ENCODE peak calls at places on chromosomes 7 and 10, in ten cellular contexts. M, W, N, D, S, Y, P, I, L and K are unnamed samples.

GRCh38 chr10:85224366-85224960 is 896.1 kb downstream of the CCSER2 start:
- DNase-seq in W (no peak), S (peak), M (no peak), Y (no peak), P (no peak), L (no peak), I (peak), D (no peak), N (no peak), K (no peak)

GRCh38 chr10:73244866-73245477 is 2.1 kb downstream of the DNAJC9 start:
- DNase-seq in N (no peak), S (no peak), L (no peak), D (no peak), W (no peak), I (no peak), M (peak), Y (no peak), P (no peak), K (no peak)

GRCh38 chr7:1985071-1985470 is 247.7 kb downstream of the MAD1L1 start:
- DNase-seq in L (peak), S (no peak), N (no peak), Y (no peak), I (no peak), D (no peak), W (no peak), M (no peak), P (no peak), K (no peak)

GRCh38 chr10:110530131-110530831 is 32.6 kb downstream of the DUSP5 start:
- DNase-seq in P (peak), M (peak), S (peak), L (no peak), Y (peak), I (no peak), W (peak), D (peak), N (peak), K (no peak)

GRCh38 chr7:36262286-36262685 is 109.2 kb downstream of the EEPD1 start:
- DNase-seq in M (no peak), I (peak), Y (no peak), L (no peak), P (no peak), D (no peak), N (no peak), W (no peak), S (no peak), K (no peak)

GRCh38 chr10:48363617-48364355 is 57.3 kb downstream of the MAPK8 start:
- DNase-seq in W (peak), I (peak), N (peak), L (peak), P (no peak), Y (peak), D (peak), M (peak), S (peak), K (no peak)

GRCh38 chr10:116470768-116471415 is 43.2 kb downstream of the PNLIPRP3 start:
- DNase-seq in Y (no peak), S (no peak), N (peak), I (peak), M (no peak), W (peak), L (no peak), D (no peak), P (no peak), K (no peak)

GRCh38 chr7:117091721-117092120 is 138.4 kb downstream of the ST7 start:
- DNase-seq in D (no peak), P (no peak), N (no peak), M (no peak), I (no peak), W (no peak), Y (no peak), S (no peak), L (no peak), K (no peak)

GRCh38 chr7:139047970-139048369 is 12.1 kb upstream of the ZC3HAV1L start:
- DNase-seq in L (no peak), W (no peak), I (no peak), D (no peak), Y (no peak), N (no peak), S (no peak), P (no peak), M (no peak), K (no peak)

GRCh38 chr10:102752266-102752930 is 8.7 kb downstream of the WBP1L start:
- DNase-seq in D (no peak), N (no peak), I (no peak), P (no peak), M (peak), L (peak), S (no peak), Y (no peak), W (no peak), K (no peak)

GRCh38 chr7:141600607-141601006 is 49.4 kb downstream of the AGK start:
- DNase-seq in S (no peak), P (no peak), M (no peak), I (no peak), N (no peak), D (no peak), W (no peak), Y (no peak), L (no peak), K (no peak)

DNA sequence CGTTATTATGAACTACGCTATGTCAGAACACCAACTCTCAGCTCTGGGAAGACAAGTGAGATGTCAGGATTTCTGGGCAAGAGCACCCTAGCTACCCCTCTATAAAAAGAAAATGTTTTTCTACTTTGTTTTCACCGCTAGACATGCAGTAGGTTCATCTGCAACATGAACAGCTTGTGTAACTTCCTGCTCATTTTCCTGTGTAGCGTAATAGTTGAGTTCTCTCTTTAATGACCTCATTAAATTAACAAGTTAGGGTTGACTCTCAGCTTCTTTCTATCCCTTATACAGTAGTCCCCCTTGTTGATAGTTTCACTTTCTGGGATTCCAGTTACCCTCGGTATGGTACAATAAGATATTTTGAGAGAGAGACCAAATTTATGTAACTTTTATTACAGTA is 329.4 kb upstream of the ZNF32 start:
- DNase-seq in Y (no peak), M (no peak), D (no peak), L (no peak), S (no peak), I (peak), W (no peak), N (no peak), P (no peak), K (no peak)
- TF ChIP-seq CTCF in Y (no peak), M (no peak), D (no peak), L (no peak), S (no peak), I (no peak), W (no peak), N (no peak), P (no peak), K (no peak)

DNA sequence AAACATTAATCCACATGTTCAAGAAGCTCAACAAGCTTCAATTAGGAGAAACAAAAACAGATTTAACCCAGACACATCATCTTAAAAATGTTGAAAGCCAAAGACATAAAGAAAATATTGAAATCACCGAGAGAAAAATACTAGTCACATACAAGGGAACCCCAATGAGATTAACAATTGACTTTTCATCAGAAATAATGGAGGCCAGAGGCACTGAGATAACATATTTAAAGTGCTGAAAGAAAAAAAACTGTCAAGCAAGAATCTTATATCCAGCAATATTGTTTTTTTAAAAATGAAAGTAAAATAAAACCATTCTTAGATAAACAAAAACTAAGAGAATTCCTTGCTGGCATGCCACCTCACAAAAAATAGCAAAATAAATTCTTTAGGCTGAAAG is 28.9 kb downstream of the AOC1 start:
- DNase-seq in M (no peak), I (no peak), P (no peak), L (no peak), D (no peak), W (no peak), N (no peak), Y (no peak), S (no peak), K (no peak)
- TF ChIP-seq CTCF in M (no peak), I (no peak), P (no peak), L (no peak), D (no peak), W (no peak), N (no peak), Y (no peak), S (no peak), K (no peak)

GRCh38 chr10:50937230-50937907 is 51.9 kb upstream of the A1CF start:
- DNase-seq in M (peak), S (no peak), D (no peak), Y (no peak), N (peak), L (no peak), P (no peak), I (peak), W (peak), K (no peak)
- TF ChIP-seq CTCF in M (peak), S (no peak), D (no peak), Y (peak), N (peak), L (no peak), P (peak), I (peak), W (peak), K (no peak)

GRCh38 chr10:96625173-96625572 is 38.4 kb upstream of the TM9SF3 start:
- DNase-seq in N (no peak), P (no peak), Y (no peak), L (no peak), I (no peak), M (no peak), S (no peak), W (no peak), D (no peak), K (no peak)

GRCh38 chr10:96627292-96627691 is 40.5 kb upstream of the TM9SF3 start:
- DNase-seq in M (no peak), Y (no peak), I (no peak), L (no peak), S (no peak), W (no peak), P (no peak), D (no peak), N (no peak), K (no peak)

GRCh38 chr10:96622330-96622729 is 35.5 kb upstream of the TM9SF3 start:
- DNase-seq in D (no peak), S (no peak), Y (no peak), I (no peak), P (no peak), W (no peak), L (no peak), M (no peak), N (no peak), K (no peak)

GRCh38 chr10:96626795-96627194 is 40.0 kb upstream of the TM9SF3 start:
- DNase-seq in Y (no peak), W (peak), L (no peak), N (no peak), S (no peak), M (no peak), I (peak), D (no peak), P (no peak), K (no peak)
- TF ChIP-seq CTCF in Y (peak), W (peak), L (no peak), N (peak), S (no peak), M (no peak), I (peak), D (no peak), P (no peak), K (no peak)

GRCh38 chr7:33183504-33183903 is 54.1 kb downstream of the BBS9 start:
- DNase-seq in M (no peak), I (no peak), N (no peak), Y (no peak), P (no peak), D (no peak), S (peak), W (peak), L (no peak), K (no peak)

GRCh38 chr7:33185786-33186185 is 56.4 kb downstream of the BBS9 start:
- DNase-seq in L (no peak), D (no peak), S (no peak), W (peak), N (peak), Y (peak), I (peak), M (peak), P (no peak), K (no peak)

GRCh38 chr7:33191326-33191725 is 62.0 kb downstream of the BBS9 start:
- DNase-seq in S (peak), W (no peak), L (no peak), I (no peak), M (no peak), N (peak), D (no peak), Y (no peak), P (no peak), K (no peak)

GRCh38 chr7:33190688-33191304 is 61.4 kb downstream of the BBS9 start:
- DNase-seq in D (no peak), P (no peak), W (no peak), I (no peak), M (no peak), N (no peak), L (no peak), S (no peak), Y (no peak), K (no peak)

DNA sequence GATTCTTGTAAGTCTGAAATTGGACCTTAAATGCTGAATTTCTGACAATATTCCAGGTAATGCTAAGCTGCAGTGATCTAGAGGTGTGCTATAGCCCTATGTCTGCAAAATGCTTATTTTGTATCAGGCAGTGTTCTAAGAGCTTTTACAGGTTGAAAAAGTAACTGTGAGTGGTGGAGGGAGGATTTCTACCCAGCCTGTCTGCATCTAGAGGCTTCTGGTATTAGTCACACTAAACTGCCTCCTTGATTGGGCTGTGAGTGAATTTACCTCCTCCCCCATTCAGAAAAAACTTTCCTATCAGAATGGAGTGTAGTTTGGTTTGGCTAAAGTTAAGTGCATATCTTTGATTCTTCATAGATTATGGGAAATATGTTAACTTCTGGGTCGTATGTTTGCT is 56.8 kb downstream of the BBS9 start:
- DNase-seq in Y (peak), I (no peak), S (peak), M (peak), P (no peak), N (peak), L (no peak), W (peak), D (no peak), K (no peak)
- TF ChIP-seq CTCF in Y (no peak), I (no peak), S (no peak), M (no peak), P (no peak), N (no peak), L (no peak), W (no peak), D (no peak), K (no peak)

GRCh38 chr10:68230268-68230667 is 1.6 kb downstream of the ATOH7 start:
- DNase-seq in L (no peak), P (no peak), S (no peak), N (no peak), M (no peak), W (no peak), Y (no peak), I (no peak), D (no peak), K (no peak)

GRCh38 chr10:68231916-68232315 is at the start of gene ATOH7:
- DNase-seq in D (no peak), N (no peak), L (no peak), W (peak), Y (no peak), P (no peak), I (no peak), M (peak), S (no peak), K (no peak)

GRCh38 chr10:68233045-68233444 is 1.1 kb upstream of the ATOH7 start:
- DNase-seq in L (no peak), I (no peak), M (no peak), N (no peak), P (no peak), D (no peak), W (no peak), Y (no peak), S (no peak), K (no peak)

GRCh38 chr10:68235111-68235510 is 3.2 kb upstream of the ATOH7 start:
- DNase-seq in D (no peak), L (no peak), Y (no peak), S (no peak), M (no peak), P (no peak), N (peak), I (no peak), W (no peak), K (no peak)

DNA sequence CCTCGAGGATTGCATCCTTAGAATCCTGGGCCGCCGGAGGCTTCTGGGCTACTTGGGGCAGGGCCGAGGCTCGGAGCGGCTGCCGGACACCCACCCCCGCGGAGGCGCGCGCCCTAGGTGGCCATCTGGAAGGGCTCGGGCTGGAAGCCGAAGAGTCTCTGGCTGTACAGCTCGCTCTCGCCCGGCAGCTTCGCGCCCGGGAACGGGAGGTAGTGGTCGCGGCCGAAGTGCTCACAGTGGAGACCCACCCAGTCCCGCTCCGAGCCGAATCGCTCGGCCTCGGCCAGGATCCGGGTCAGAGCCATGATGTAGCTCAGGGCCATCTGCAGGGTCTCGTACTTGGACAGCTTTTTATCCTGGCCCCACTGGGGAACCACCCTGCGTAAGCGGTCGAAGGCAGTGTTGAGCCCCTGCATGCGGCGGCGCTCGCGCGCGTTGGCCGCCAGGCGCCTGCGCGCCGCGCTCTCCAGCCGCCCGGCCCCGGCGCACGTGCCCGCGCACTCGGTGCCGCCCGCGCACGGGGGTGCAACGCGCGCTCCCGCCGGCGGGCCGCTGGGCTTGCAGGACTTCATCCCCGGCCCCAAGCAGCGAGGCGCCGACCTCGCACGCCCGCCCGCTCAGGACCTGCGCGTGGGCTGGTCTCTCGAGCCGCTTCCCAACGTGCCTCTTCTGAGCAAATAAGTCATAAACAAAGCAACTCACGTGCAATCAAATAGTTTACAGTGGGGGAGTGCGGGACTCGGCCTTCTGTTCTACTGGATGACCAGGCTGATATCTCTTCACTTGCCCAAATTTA is 609 bp downstream of the ATOH7 start:
- DNase-seq in M (peak), P (peak), L (peak), N (peak), S (peak), Y (no peak), D (peak), I (peak), W (peak), K (peak)
- TF ChIP-seq CTCF in M (peak), P (peak), L (no peak), N (no peak), S (no peak), Y (peak), D (no peak), I (peak), W (peak), K (no peak)

GRCh38 chr7:129824291-129825004 is 128.3 kb downstream of the UBE2H start:
- DNase-seq in Y (no peak), N (no peak), W (no peak), D (no peak), L (no peak), P (no peak), I (no peak), M (no peak), S (no peak), K (peak)

GRCh38 chr7:129827467-129827990 is 125.2 kb downstream of the UBE2H start:
- DNase-seq in M (no peak), W (no peak), P (no peak), I (no peak), N (no peak), S (no peak), Y (no peak), L (no peak), D (no peak), K (no peak)

GRCh38 chr7:129828078-129828762 is 124.5 kb downstream of the UBE2H start:
- DNase-seq in I (no peak), M (no peak), P (no peak), L (peak), Y (no peak), W (no peak), N (no peak), D (no peak), S (no peak), K (no peak)

GRCh38 chr7:129825554-129826267 is 127.0 kb downstream of the UBE2H start:
- DNase-seq in P (peak), N (peak), M (peak), D (peak), Y (no peak), I (peak), L (peak), W (peak), S (peak), K (peak)

GRCh38 chr7:129825005-129825553 is 127.7 kb downstream of the UBE2H start:
- DNase-seq in W (peak), P (peak), D (peak), L (peak), M (peak), N (peak), S (peak), Y (no peak), I (peak), K (no peak)
- TF ChIP-seq CTCF in W (peak), P (peak), D (no peak), L (no peak), M (no peak), N (peak), S (no peak), Y (peak), I (no peak), K (no peak)

GRCh38 chr10:123240776-123241175 is 86.6 kb downstream of the BUB3 start:
- DNase-seq in Y (no peak), P (no peak), W (no peak), M (no peak), S (no peak), N (no peak), D (no peak), L (no peak), I (no peak), K (no peak)

GRCh38 chr10:123241391-123242141 is 87.4 kb downstream of the BUB3 start:
- DNase-seq in Y (no peak), N (no peak), I (peak), D (no peak), L (no peak), W (no peak), M (no peak), S (no peak), P (no peak), K (no peak)

GRCh38 chr10:123240250-123240649 is 86.0 kb downstream of the BUB3 start:
- DNase-seq in L (no peak), S (no peak), P (no peak), M (no peak), D (no peak), W (no peak), Y (no peak), N (no peak), I (no peak), K (no peak)

GRCh38 chr10:123249894-123250293 is 95.7 kb downstream of the BUB3 start:
- DNase-seq in L (no peak), I (no peak), S (no peak), D (no peak), W (no peak), M (peak), N (no peak), Y (no peak), P (no peak), K (no peak)

DNA sequence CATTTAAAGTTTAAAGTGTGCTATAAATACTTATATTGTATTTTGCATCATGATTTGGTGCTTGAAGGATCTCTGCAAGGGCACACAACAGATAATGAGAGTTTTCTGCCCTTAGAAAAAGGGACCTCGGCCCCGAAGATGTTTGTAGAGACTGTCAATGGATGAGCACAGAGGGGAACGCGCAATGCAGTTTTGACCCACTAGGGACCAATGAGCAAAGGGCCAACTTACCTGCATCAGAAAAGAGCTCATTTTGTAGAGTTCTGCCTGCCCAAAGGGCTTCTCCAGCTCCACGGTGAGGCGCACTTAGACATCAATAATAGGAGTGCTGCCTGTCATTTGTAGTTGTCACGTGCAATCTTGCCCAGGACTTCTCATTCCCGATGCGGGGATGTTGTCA is 91.1 kb downstream of the BUB3 start:
- DNase-seq in L (no peak), W (peak), S (no peak), Y (no peak), N (no peak), D (no peak), I (no peak), M (no peak), P (no peak), K (no peak)
- TF ChIP-seq CTCF in L (no peak), W (peak), S (no peak), Y (no peak), N (peak), D (no peak), I (no peak), M (no peak), P (no peak), K (no peak)